ENCODE peak calls at places on chromosomes 11 and 22, in six cellular contexts. S is GM10248, K is BJ, M is HepG2, R is endodermal cell, Z is endothelial cell. L is an unnamed sample.

GRCh38 chr11:68954970-68955958 is 25.5 kb downstream of the MRGPRD start:
- DNase-seq in S (no peak), K (peak), M (no peak), R (no peak), Z (no peak), L (no peak)

GRCh38 chr11:86743223-86744118 is 56.9 kb upstream of the PRSS23 start:
- DNase-seq in S (no peak), K (peak), M (peak), R (no peak), Z (no peak), L (no peak)

GRCh38 chr11:71286701-71287643 is 34.6 kb upstream of the SHANK2 start:
- DNase-seq in S (no peak), K (peak), M (peak), R (peak), Z (no peak), L (no peak)

GRCh38 chr22:42792909-42793847 is 63.9 kb downstream of the ARFGAP3 start:
- DNase-seq in S (no peak), K (no peak), M (no peak), R (peak), Z (no peak), L (no peak)

GRCh38 chr11:74559934-74560309 is 32.5 kb upstream of the POLD3 start:
- DNase-seq in S (no peak), K (no peak), M (no peak), R (no peak), Z (no peak), L (no peak)

GRCh38 chr11:73387594-73388021 is 11.4 kb downstream of the RELT start:
- DNase-seq in S (no peak), K (no peak), M (no peak), R (peak), Z (no peak), L (no peak)

GRCh38 chr11:113384551-113384950 is 3.0 kb upstream of the ANKK1 start:
- DNase-seq in S (no peak), K (peak), M (peak), R (no peak), Z (peak), L (no peak)

GRCh38 chr11:104602643-104603042 is 295.6 kb downstream of the CASP12 start:
- DNase-seq in S (no peak), K (no peak), M (no peak), R (no peak), Z (no peak), L (no peak)

GRCh38 chr11:45815747-45816146 is 10.8 kb downstream of the SLC35C1 start:
- DNase-seq in S (no peak), K (no peak), M (no peak), R (peak), Z (no peak), L (no peak)

GRCh38 chr11:113896156-113896879 is 8.3 kb upstream of the HTR3B start:
- DNase-seq in S (peak), K (no peak), M (no peak), R (peak), Z (peak), L (peak)

GRCh38 chr11:75244052-75244814 is 3.7 kb downstream of the TPBGL start:
- DNase-seq in S (no peak), K (no peak), M (no peak), R (peak), Z (no peak), L (no peak)

GRCh38 chr22:36256474-36256873 is 3.5 kb downstream of the APOL1 start:
- DNase-seq in S (no peak), K (no peak), M (no peak), R (no peak), Z (no peak), L (no peak)

GRCh38 chr11:72576196-72576595 is 98.0 kb downstream of the PDE2A start:
- DNase-seq in S (no peak), K (no peak), M (no peak), R (peak), Z (no peak), L (no peak)

GRCh38 chr11:4543561-4543960 is 1.4 kb upstream of the OR52M1 start:
- DNase-seq in S (no peak), K (no peak), M (no peak), R (no peak), Z (no peak), L (no peak)

GRCh38 chr11:64040684-64041267 is 5.0 kb downstream of the FLRT1 start:
- DNase-seq in S (no peak), K (no peak), M (peak), R (peak), Z (no peak), L (no peak)

GRCh38 chr22:44684506-44685383 is 17.3 kb upstream of the PRR5 start:
- DNase-seq in S (peak), K (peak), M (peak), R (peak), Z (peak), L (peak)

GRCh38 chr11:125180413-125181305 is 16.1 kb downstream of the PKNOX2 start:
- DNase-seq in S (no peak), K (no peak), M (no peak), R (no peak), Z (no peak), L (no peak)

GRCh38 chr11:91209751-91210150 is 986.9 kb upstream of the CHORDC1 start:
- DNase-seq in S (no peak), K (no peak), M (no peak), R (no peak), Z (no peak), L (no peak)

GRCh38 chr11:12390687-12391110 is 13.3 kb downstream of the PARVA start:
- DNase-seq in S (no peak), K (no peak), M (no peak), R (no peak), Z (no peak), L (no peak)

GRCh38 chr11:126456783-126457542 is 101.5 kb downstream of the ST3GAL4 start:
- DNase-seq in S (no peak), K (no peak), M (no peak), R (no peak), Z (no peak), L (no peak)

GRCh38 chr11:844693-845644 is 2.3 kb downstream of the TSPAN4 start:
- DNase-seq in S (peak), K (peak), M (peak), R (peak), Z (peak), L (peak)

GRCh38 chr22:38177044-38177443 is 4.6 kb downstream of the PLA2G6 start:
- DNase-seq in S (no peak), K (no peak), M (no peak), R (no peak), Z (no peak), L (no peak)

GRCh38 chr11:29282088-29282487 is 734.7 kb downstream of the KCNA4 start:
- DNase-seq in S (no peak), K (peak), M (peak), R (no peak), Z (no peak), L (no peak)

GRCh38 chr11:132855516-132855915 is 676.8 kb downstream of the OPCML start:
- DNase-seq in S (no peak), K (no peak), M (no peak), R (no peak), Z (no peak), L (no peak)

GRCh38 chr11:26841818-26842457 is 120.1 kb upstream of the SLC5A12 start:
- DNase-seq in S (no peak), K (peak), M (no peak), R (no peak), Z (no peak), L (no peak)

GRCh38 chr11:3841426-3842304 is 906 bp upstream of the RHOG start:
- DNase-seq in S (peak), K (peak), M (peak), R (peak), Z (peak), L (peak)

GRCh38 chr11:46413755-46414465 is 22.3 kb upstream of the CHRM4 start:
- DNase-seq in S (no peak), K (no peak), M (peak), R (no peak), Z (no peak), L (no peak)

GRCh38 chr11:111913031-111913861 is 712 bp downstream of the HSPB2 start:
- DNase-seq in S (no peak), K (no peak), M (no peak), R (no peak), Z (no peak), L (no peak)

GRCh38 chr11:57649826-57650738 is at the start of gene YPEL4:
- DNase-seq in S (peak), K (no peak), M (no peak), R (peak), Z (no peak), L (peak)

GRCh38 chr11:120239713-120240640 is at the start of gene POU2F3:
- DNase-seq in S (no peak), K (no peak), M (no peak), R (peak), Z (no peak), L (peak)

GRCh38 chr11:14454861-14455632 is 44.6 kb downstream of the COPB1 start:
- DNase-seq in S (peak), K (no peak), M (peak), R (peak), Z (no peak), L (peak)

GRCh38 chr22:37485006-37485713 is 1.0 kb downstream of the MFNG start:
- DNase-seq in S (peak), K (no peak), M (no peak), R (no peak), Z (no peak), L (peak)

GRCh38 chr11:128835741-128836410 is 31.2 kb downstream of the KCNJ1 start:
- DNase-seq in S (no peak), K (no peak), M (peak), R (no peak), Z (peak), L (no peak)

GRCh38 chr11:72591785-72592490 is 82.3 kb downstream of the PDE2A start:
- DNase-seq in S (no peak), K (no peak), M (no peak), R (no peak), Z (no peak), L (no peak)

GRCh38 chr22:49894321-49895072 is 23.7 kb downstream of the ALG12 start:
- DNase-seq in S (no peak), K (no peak), M (no peak), R (no peak), Z (no peak), L (no peak)

GRCh38 chr22:46007003-46007847 is 30.3 kb upstream of the WNT7B start:
- DNase-seq in S (no peak), K (no peak), M (no peak), R (no peak), Z (no peak), L (no peak)

GRCh38 chr11:77547863-77548551 is 41.7 kb upstream of the AQP11 start:
- DNase-seq in S (peak), K (no peak), M (peak), R (peak), Z (peak), L (peak)

GRCh38 chr22:45210577-45211431 is 29.9 kb downstream of the KIAA0930 start:
- DNase-seq in S (no peak), K (peak), M (no peak), R (no peak), Z (no peak), L (no peak)

DNA sequence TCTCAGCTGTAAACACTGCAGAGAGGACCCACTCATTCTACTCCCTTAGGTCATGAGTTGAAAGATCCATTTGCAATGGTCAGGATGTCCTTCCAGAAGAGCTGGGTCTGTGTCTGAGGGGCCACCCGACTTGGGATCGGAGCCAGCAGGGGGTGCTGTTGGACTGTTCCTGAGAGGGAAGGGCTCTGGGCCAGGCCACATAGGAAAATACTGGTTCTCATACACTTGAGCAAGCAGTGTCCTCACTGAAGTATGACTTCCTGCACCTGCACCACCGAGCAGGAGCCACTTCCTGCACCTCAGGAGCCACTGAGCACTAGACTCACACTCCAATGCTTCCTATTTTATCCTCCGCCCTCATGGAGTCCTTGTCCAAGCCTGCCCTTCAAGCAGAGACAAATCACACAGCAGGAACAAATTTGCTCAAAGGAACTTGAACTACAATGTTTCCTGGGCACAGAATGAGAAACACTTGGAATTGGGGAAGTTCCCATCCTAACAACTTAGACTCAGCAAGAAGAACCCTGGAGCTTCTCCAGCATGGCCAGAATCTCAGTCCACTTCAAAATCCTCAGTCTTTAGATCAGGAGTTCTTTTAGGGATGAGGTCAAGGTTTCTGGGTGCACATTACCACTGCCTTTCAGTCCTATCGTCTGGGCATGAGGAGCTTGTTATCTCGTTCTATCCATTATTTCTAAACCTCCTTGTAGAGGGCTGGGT is 36.6 kb upstream of the VPREB1 start:
- DNase-seq in S (peak), K (no peak), M (peak), R (peak), Z (peak), L (peak)
- TF ChIP-seq CTCF in S (peak), K (peak), M (peak), R (peak), Z (peak), L (peak)

DNA sequence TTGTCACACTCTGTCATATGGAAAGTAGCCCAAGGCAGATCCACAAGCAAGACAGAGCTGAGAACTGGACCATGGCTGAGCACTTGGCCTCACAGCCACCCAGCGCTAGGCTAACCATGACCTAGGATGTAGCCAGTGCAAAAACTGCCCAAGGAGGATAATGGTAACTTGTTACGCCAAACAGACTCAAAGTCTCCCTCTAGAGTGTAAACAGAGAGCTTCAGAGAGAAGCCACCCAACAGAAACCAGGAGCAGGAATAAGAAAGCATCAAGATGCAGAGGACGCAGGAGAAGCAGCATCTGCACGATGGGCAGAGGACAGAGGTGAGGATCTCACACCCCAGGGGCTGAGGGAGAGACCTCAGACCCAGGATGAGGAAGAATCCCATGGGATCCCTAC is 97.9 kb downstream of the RCN1 start:
- DNase-seq in S (no peak), K (no peak), M (no peak), R (no peak), Z (no peak), L (no peak)
- TF ChIP-seq CTCF in S (no peak), K (no peak), M (no peak), R (peak), Z (no peak), L (no peak)

GRCh38 chr11:66280428-66280827 is 2.5 kb downstream of the CNIH2 start:
- DNase-seq in S (no peak), K (no peak), M (no peak), R (no peak), Z (no peak), L (no peak)
- TF ChIP-seq CTCF in S (no peak), K (no peak), M (peak), R (no peak), Z (no peak), L (no peak)

DNA sequence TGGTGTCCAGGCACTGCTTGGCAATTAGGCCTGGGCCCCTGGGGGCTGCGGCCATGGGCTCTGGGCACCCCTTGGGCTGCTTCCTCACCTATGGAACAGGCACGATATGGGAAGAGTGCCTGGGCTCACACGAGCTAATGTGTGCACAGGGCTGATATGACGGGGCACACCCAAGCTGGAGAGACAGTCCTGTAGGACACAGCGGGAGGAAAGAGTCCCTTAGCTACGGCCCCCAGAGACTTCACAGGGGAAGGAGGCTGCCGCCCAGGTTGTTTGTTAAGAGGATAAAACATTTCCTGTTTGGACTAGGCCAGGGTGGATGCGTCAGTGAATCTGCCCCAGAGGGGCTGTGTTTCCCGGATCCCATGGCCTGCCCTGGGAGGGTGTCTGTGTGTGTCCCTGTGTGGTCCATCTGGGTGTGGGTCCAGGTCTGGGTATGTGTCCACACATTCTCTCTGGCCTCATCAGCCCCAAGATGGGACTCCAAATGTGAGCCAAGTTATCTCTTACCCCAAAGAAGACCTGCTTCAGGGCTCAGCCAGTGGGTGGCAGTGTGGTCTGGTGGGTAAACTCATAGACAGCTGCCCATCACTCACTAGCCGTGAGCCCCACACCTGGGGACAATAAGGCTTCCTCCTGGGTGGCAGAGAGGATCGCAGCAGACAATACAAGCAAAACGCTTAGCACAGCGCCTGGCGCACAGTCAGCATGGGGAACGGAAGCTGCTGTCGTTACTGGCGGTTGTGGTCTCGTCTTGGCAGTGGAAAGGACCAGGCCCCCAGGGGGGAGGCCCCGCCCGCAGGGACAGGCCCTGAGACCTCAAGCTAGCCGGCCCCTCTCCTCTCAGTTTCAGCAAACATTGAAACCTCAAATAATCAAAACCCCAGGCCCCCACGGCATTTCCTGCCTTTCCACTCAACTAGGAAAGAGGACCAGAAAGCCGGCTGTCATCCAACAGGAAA is 3.2 kb upstream of the EMID1 start:
- DNase-seq in S (peak), K (no peak), M (peak), R (peak), Z (peak), L (peak)
- TF ChIP-seq CTCF in S (peak), K (peak), M (peak), R (peak), Z (no peak), L (peak)

GRCh38 chr11:102367364-102367763 is 20.4 kb downstream of the BIRC2 start:
- DNase-seq in S (no peak), K (no peak), M (no peak), R (no peak), Z (no peak), L (no peak)
- TF ChIP-seq CTCF in S (no peak), K (peak), M (no peak), R (peak), Z (no peak), L (no peak)

GRCh38 chr11:17722000-17722643 is 2.8 kb downstream of the MYOD1 start:
- DNase-seq in S (no peak), K (no peak), M (no peak), R (peak), Z (peak), L (no peak)
- TF ChIP-seq CTCF in S (peak), K (peak), M (peak), R (peak), Z (peak), L (no peak)

GRCh38 chr11:22633354-22633902 is 7.8 kb upstream of the FANCF start:
- DNase-seq in S (no peak), K (no peak), M (peak), R (peak), Z (no peak), L (no peak)
- TF ChIP-seq CTCF in S (peak), K (peak), M (peak), R (peak), Z (peak), L (no peak)

DNA sequence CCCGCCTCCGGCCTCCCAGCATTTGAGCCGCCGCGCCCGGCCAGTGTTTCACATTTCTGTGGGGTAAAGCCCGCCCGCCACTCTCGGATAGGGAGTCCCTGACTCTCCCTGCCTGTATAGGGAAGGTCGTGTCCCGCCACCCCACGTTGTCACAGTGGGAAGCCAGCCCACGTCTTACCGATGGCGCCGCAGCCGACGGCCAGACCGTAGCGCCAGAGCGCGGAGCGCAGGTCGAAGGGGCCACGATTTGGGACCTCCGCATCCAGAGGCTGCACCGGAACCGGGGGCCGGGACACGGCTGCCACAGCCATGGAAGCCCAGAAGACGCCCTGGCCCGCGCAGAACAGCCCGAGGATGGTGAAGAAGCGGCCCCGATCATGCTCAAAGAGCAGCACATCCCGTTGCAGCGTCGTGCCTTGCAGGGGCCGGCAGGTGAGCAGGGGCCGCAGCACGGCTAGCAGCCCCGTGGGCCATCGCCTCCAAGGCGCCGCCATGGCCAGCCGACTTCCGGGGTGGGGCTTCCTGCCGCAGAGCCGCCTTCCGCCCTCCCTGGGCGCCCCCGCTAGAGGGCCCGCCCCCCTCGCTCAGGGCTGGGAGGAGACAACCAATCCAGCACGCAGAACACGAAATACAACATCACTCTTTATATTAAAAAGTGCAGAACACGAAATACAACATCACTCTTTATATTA is at the start of gene TMEM223:
- DNase-seq in S (peak), K (peak), M (peak), R (peak), Z (peak), L (peak)
- TF ChIP-seq CTCF in S (no peak), K (peak), M (peak), R (no peak), Z (no peak), L (no peak)

L was measured in GM20000.